ENCODE peak calls at places on chromosome 20, in ten cellular contexts. U, J, X, H, N, W, G, K, R and E are unnamed samples.

GRCh38 chr20:4150095-4150492 is 134.7 kb upstream of the RNF24 start:
- DNase-seq in U (no peak), J (peak), X (no peak), H (peak), N (no peak), W (peak), G (no peak), K (peak), R (no peak), E (no peak)

GRCh38 chr20:62165762-62166399 is 16.9 kb upstream of the MTG2 start:
- DNase-seq in U (no peak), J (peak), X (no peak), H (no peak), N (no peak), W (no peak), G (peak), K (no peak), R (no peak), E (no peak)

GRCh38 chr20:3744806-3745685 is 12.6 kb downstream of the HSPA12B start:
- DNase-seq in U (peak), J (peak), X (no peak), H (peak), N (no peak), W (peak), G (peak), K (peak), R (peak), E (no peak)

GRCh38 chr20:18774207-18774606 is 39.4 kb upstream of the SCP2D1 start:
- DNase-seq in U (no peak), J (no peak), X (no peak), H (no peak), N (no peak), W (no peak), G (no peak), K (no peak), R (no peak), E (no peak)

GRCh38 chr20:41172296-41173140 is 35.2 kb downstream of the PLCG1 start:
- DNase-seq in U (peak), J (peak), X (no peak), H (no peak), N (no peak), W (no peak), G (peak), K (no peak), R (no peak), E (no peak)

GRCh38 chr20:5776074-5776473 is 25.9 kb downstream of the SHLD1 start:
- DNase-seq in U (no peak), J (no peak), X (no peak), H (no peak), N (no peak), W (no peak), G (no peak), K (no peak), R (no peak), E (no peak)

GRCh38 chr20:13395232-13395631 is 174.2 kb downstream of the ISM1 start:
- DNase-seq in U (no peak), J (no peak), X (no peak), H (no peak), N (no peak), W (no peak), G (no peak), K (no peak), R (no peak), E (no peak)

GRCh38 chr20:24693466-24694156 is 224.2 kb downstream of the SYNDIG1 start:
- DNase-seq in U (no peak), J (no peak), X (no peak), H (no peak), N (no peak), W (no peak), G (no peak), K (no peak), R (no peak), E (no peak)

GRCh38 chr20:17910828-17911294 is 57.7 kb downstream of the SNX5 start:
- DNase-seq in U (no peak), J (peak), X (no peak), H (peak), N (peak), W (peak), G (no peak), K (no peak), R (no peak), E (peak)

GRCh38 chr20:13302647-13303425 is 81.8 kb downstream of the ISM1 start:
- DNase-seq in U (no peak), J (peak), X (no peak), H (peak), N (no peak), W (no peak), G (no peak), K (peak), R (no peak), E (no peak)

GRCh38 chr20:36273414-36274247 is 32.5 kb upstream of the DLGAP4 start:
- DNase-seq in U (no peak), J (peak), X (no peak), H (no peak), N (no peak), W (peak), G (no peak), K (peak), R (no peak), E (no peak)

GRCh38 chr20:16434087-16434664 is 139.1 kb downstream of the KIF16B start:
- DNase-seq in U (peak), J (peak), X (no peak), H (peak), N (no peak), W (no peak), G (peak), K (peak), R (peak), E (no peak)

GRCh38 chr20:50332491-50332980 is 141.9 kb downstream of the CEBPB start:
- DNase-seq in U (no peak), J (no peak), X (no peak), H (no peak), N (no peak), W (no peak), G (no peak), K (no peak), R (no peak), E (no peak)

GRCh38 chr20:34579936-34580587 is 21.5 kb downstream of the MAP1LC3A start:
- DNase-seq in U (no peak), J (no peak), X (no peak), H (no peak), N (peak), W (peak), G (no peak), K (no peak), R (no peak), E (no peak)

GRCh38 chr20:61288331-61288784 is 36.3 kb downstream of the CDH4 start:
- DNase-seq in U (no peak), J (no peak), X (no peak), H (no peak), N (no peak), W (no peak), G (peak), K (no peak), R (no peak), E (no peak)

GRCh38 chr20:32522775-32523612 is 62.1 kb downstream of the NOL4L start:
- DNase-seq in U (no peak), J (no peak), X (no peak), H (no peak), N (no peak), W (peak), G (no peak), K (no peak), R (no peak), E (no peak)

GRCh38 chr20:24815196-24815815 is 133.8 kb upstream of the CST7 start:
- DNase-seq in U (no peak), J (no peak), X (no peak), H (no peak), N (no peak), W (no peak), G (no peak), K (no peak), R (no peak), E (no peak)

GRCh38 chr20:8720089-8720488 is 348.8 kb upstream of the PLCB4 start:
- DNase-seq in U (no peak), J (peak), X (no peak), H (no peak), N (no peak), W (no peak), G (no peak), K (no peak), R (no peak), E (peak)

GRCh38 chr20:62303327-62304226 is 780 bp downstream of the ADRM1 start:
- DNase-seq in U (no peak), J (no peak), X (no peak), H (peak), N (no peak), W (peak), G (peak), K (no peak), R (no peak), E (no peak)

GRCh38 chr20:45157977-45158376 is 16.7 kb upstream of the PI3 start:
- DNase-seq in U (no peak), J (peak), X (no peak), H (peak), N (peak), W (peak), G (no peak), K (no peak), R (no peak), E (peak)

GRCh38 chr20:58004900-58005299 is 223.6 kb downstream of the ANKRD60 start:
- DNase-seq in U (no peak), J (no peak), X (no peak), H (no peak), N (no peak), W (no peak), G (no peak), K (no peak), R (no peak), E (no peak)

GRCh38 chr20:25032478-25033183 is 25.3 kb downstream of the ACSS1 start:
- DNase-seq in U (peak), J (peak), X (no peak), H (no peak), N (no peak), W (peak), G (no peak), K (no peak), R (peak), E (no peak)

GRCh38 chr20:60249436-60249835 is 291.2 kb downstream of the CDH26 start:
- DNase-seq in U (no peak), J (peak), X (no peak), H (no peak), N (peak), W (peak), G (no peak), K (peak), R (no peak), E (peak)

GRCh38 chr20:63275825-63276224 is 3.2 kb downstream of the ARFGAP1 start:
- DNase-seq in U (no peak), J (no peak), X (no peak), H (no peak), N (no peak), W (no peak), G (no peak), K (no peak), R (no peak), E (no peak)

DNA sequence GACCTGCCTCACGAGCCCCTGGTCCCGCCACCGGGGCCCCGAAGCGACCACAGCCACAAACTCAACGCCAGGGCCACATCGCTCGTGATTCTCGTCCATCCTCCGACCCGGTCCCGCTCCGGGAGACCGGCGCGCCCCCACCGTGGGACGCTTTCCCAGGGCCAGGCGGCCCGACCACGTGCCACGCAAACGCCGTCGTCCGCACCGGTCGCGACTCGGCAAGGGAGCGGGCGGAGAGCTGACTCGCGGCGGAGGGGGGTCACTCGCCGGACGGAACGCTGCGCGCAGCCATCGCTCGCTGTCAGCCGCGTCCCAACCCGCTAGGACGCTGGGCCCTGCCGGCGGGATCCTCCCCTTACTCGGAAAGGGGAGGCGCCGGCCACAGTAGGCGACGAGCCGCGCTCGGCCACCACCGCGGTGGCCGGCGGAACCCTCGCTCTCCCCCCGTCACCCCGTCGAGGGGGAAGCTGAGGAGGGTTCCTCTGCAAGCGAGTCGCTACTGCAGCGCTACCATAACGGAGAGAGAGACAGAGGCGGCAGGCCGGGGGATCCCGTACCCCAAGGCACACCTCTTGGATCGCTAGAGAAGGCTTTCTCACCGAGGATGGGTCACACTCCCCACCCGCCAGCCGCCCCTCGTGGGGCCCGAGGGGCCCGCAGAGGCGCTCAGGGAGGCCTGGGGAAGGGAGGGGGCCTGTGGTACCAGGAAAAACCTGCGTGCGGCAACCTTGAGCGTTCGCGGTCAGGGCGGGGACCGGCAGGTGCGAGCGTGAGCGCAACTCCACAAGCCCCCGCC is 511.8 kb upstream of the ZNF337 start:
- DNase-seq in U (peak), J (no peak), X (no peak), H (peak), N (no peak), W (peak), G (peak), K (peak), R (no peak), E (no peak)
- H3K4me3 ChIP-seq in U (no peak), J (peak), X (peak), H (peak), N (peak), W (no peak), G (no peak), K (peak), R (peak), E (peak)

GRCh38 chr20:21640556-21640955 is 64.9 kb upstream of the PAX1 start:
- DNase-seq in U (no peak), J (no peak), X (no peak), H (peak), N (no peak), W (no peak), G (no peak), K (no peak), R (no peak), E (no peak)
- TF ChIP-seq CTCF in U (no peak), J (no peak), X (no peak), H (peak), N (no peak), W (no peak), G (no peak), K (no peak), R (no peak), E (peak)

DNA sequence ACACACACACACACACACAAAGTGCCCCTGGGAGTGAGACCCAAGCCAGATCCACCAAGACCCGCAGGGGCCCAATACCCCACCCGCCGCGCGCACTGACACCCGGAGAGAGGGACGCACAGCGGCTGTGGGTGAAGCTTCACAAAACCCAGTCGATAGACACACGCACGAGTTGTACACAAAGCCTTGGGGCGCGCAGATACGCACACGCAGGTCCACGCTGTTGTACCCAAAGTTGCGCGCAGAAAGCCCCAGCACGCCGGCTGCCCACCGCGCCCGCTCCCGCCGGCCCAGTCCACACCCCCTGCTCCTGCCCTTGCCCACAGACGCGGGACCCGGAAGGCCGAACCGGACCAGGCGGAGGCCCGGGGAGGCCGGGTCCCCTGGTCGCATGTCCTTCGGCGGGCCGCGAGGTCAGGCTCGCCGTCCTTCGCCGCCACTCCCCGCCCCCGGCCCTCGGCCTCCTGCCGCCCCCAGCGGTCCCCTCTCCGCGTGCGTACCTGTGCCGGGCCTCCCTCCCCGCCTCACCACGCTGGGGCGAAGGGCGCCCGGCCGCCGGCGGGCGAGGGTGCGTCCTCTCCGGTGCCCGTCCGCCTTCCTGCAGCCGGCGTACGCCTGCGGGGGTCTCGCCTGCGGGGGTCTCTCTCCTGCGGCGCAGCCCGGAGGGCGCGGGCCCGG is at the start of gene TMEM74B:
- DNase-seq in U (no peak), J (no peak), X (no peak), H (peak), N (no peak), W (no peak), G (no peak), K (no peak), R (no peak), E (no peak)
- H3K4me3 ChIP-seq in U (no peak), J (peak), X (peak), H (peak), N (peak), W (no peak), G (peak), K (peak), R (peak), E (peak)

GRCh38 chr20:19887566-19888268 is 129.4 kb upstream of the NAA20 start:
- DNase-seq in U (no peak), J (no peak), X (no peak), H (no peak), N (no peak), W (peak), G (no peak), K (no peak), R (no peak), E (no peak)
- TF ChIP-seq CTCF in U (no peak), J (no peak), X (no peak), H (no peak), N (no peak), W (no peak), G (no peak), K (no peak), R (no peak), E (no peak)

GRCh38 chr20:48148916-48149672 is 363.8 kb upstream of the SULF2 start:
- DNase-seq in U (no peak), J (no peak), X (no peak), H (no peak), N (no peak), W (no peak), G (no peak), K (no peak), R (no peak), E (no peak)
- H3K4me3 ChIP-seq in U (no peak), J (no peak), X (no peak), H (no peak), N (no peak), W (no peak), G (no peak), K (no peak), R (no peak), E (no peak)

DNA sequence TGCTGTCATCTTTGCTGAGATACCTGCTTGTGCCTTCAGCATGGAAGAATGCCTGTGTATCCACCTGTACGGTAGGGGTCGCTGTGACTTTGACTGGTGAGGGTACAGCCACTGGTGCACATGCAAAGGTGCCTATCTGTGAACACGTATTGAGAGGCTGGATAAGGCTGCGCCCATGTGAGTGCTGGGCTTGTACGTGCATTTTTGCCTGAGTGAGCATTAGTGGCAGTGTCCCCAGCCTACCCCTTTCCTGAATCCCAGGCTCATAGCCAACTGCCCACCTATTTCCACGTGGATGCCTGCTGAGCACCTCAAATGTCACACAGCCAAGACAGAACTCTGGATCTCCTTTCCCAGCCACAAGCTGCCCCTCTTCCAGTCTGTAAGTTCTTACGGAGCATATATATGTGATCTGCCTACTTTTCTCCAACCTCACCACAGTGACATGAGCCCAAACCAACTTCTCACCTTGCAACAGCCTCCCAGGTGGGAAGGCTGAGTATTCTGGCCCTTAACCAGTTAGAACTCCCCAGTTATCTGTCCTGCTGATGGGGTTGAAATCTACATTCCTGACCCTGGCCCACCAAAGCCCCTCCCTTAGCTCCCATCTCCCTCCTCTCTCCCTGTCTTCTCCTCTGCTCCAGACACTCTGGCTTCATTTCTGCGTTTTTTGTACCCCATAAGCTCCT is 1.1 kb upstream of the SLC2A10 start:
- DNase-seq in U (no peak), J (no peak), X (no peak), H (peak), N (no peak), W (no peak), G (no peak), K (no peak), R (no peak), E (no peak)
- TF ChIP-seq CTCF in U (no peak), J (peak), X (no peak), H (peak), N (peak), W (peak), G (no peak), K (no peak), R (no peak), E (peak)